ENCODE peak calls at places on chromosome 9, in ten cellular contexts. Y is cardiac fibroblast; R is sigmoid colon; I is GM12865; J is AG10803; G is astrocyte of the spinal cord; W is naive thymus-derived CD4-positive, alpha-beta T cell; B is body of pancreas; O is HCT116; Z is effector memory CD4-positive, alpha-beta T cell. F is an unnamed sample.

GRCh38 chr9:77128125-77128789 is 49.1 kb upstream of the VPS13A start:
- DNase-seq in R (no peak), Z (no peak), G (no peak), O (no peak), W (no peak), B (no peak), I (no peak), Y (no peak), J (no peak), F (no peak)

GRCh38 chr9:89839952-89840351 is 235.1 kb downstream of the GADD45G start:
- DNase-seq in W (no peak), Z (no peak), B (no peak), J (no peak), O (no peak), R (no peak), I (no peak), Y (no peak), G (no peak), F (no peak)

GRCh38 chr9:33106372-33106771 is 29.9 kb upstream of the SMU1 start:
- DNase-seq in Z (no peak), W (no peak), R (no peak), I (no peak), G (no peak), B (no peak), Y (no peak), J (no peak), O (no peak), F (no peak)

GRCh38 chr9:123710299-123710698 is 219.6 kb downstream of the DENND1A start:
- DNase-seq in B (no peak), Z (no peak), J (peak), O (no peak), G (peak), Y (peak), R (no peak), W (no peak), I (peak), F (peak)

GRCh38 chr9:101128623-101129022 is 100.1 kb downstream of the PLPPR1 start:
- DNase-seq in Y (no peak), W (no peak), B (no peak), R (no peak), G (no peak), O (no peak), J (no peak), Z (no peak), I (no peak), F (no peak)

GRCh38 chr9:93678199-93679019 is 102.0 kb downstream of the PHF2 start:
- DNase-seq in G (no peak), R (peak), Y (no peak), J (no peak), B (no peak), W (no peak), O (no peak), Z (no peak), I (no peak), F (no peak)

GRCh38 chr9:78472111-78472510 is 175.2 kb downstream of the PSAT1 start:
- DNase-seq in R (no peak), B (no peak), I (no peak), Y (no peak), G (no peak), Z (no peak), O (no peak), J (no peak), W (no peak), F (no peak)

GRCh38 chr9:15374310-15374709 is 48.4 kb upstream of the SNAPC3 start:
- DNase-seq in Z (no peak), G (no peak), Y (no peak), O (no peak), B (no peak), W (no peak), R (no peak), I (no peak), J (no peak), F (no peak)

GRCh38 chr9:127905788-127906191 is 6.4 kb upstream of the ST6GALNAC6 start:
- DNase-seq in I (peak), B (no peak), G (no peak), R (no peak), W (no peak), J (no peak), O (no peak), Z (peak), Y (no peak), F (no peak)

GRCh38 chr9:111945216-111945615 is 48.6 kb downstream of the UGCG start:
- DNase-seq in W (no peak), J (peak), R (no peak), Z (no peak), B (no peak), O (no peak), G (peak), I (peak), Y (peak), F (no peak)

GRCh38 chr9:103277240-103277639 is 282.1 kb downstream of the CYLC2 start:
- DNase-seq in W (no peak), B (no peak), G (no peak), O (no peak), Y (no peak), J (no peak), R (no peak), Z (no peak), I (no peak), F (no peak)

GRCh38 chr9:120757268-120757900 is 35.8 kb downstream of the FBXW2 start:
- DNase-seq in O (no peak), B (no peak), R (no peak), Z (no peak), Y (no peak), G (no peak), J (no peak), I (no peak), W (no peak), F (no peak)

GRCh38 chr9:99071313-99072039 is 33.4 kb upstream of the TGFBR1 start:
- DNase-seq in J (no peak), Y (no peak), B (no peak), W (no peak), O (no peak), G (peak), Z (no peak), R (no peak), I (no peak), F (no peak)

GRCh38 chr9:11742471-11742870 is 950.7 kb upstream of the TYRP1 start:
- DNase-seq in Z (no peak), O (no peak), I (no peak), Y (no peak), B (no peak), W (no peak), G (no peak), J (no peak), R (no peak), F (no peak)

GRCh38 chr9:78559449-78559885 is 262.5 kb downstream of the PSAT1 start:
- DNase-seq in R (no peak), G (peak), Z (no peak), J (no peak), B (no peak), I (no peak), W (no peak), O (no peak), Y (peak), F (peak)

GRCh38 chr9:92094655-92095054 is 20.6 kb downstream of the SPTLC1 start:
- DNase-seq in Y (no peak), J (no peak), R (no peak), Z (no peak), B (no peak), O (peak), W (no peak), I (no peak), G (peak), F (no peak)

GRCh38 chr9:126637002-126637849 is 23.5 kb downstream of the LMX1B start:
- DNase-seq in R (no peak), Z (no peak), J (no peak), B (no peak), W (no peak), I (no peak), G (no peak), Y (no peak), O (no peak), F (no peak)

GRCh38 chr9:94908583-94909249 is 182.2 kb downstream of the AOPEP start:
- DNase-seq in I (no peak), R (no peak), O (no peak), Y (no peak), G (no peak), B (no peak), J (no peak), W (no peak), Z (no peak), F (no peak)

GRCh38 chr9:94906713-94907112 is 180.2 kb downstream of the AOPEP start:
- DNase-seq in R (no peak), W (no peak), I (no peak), B (no peak), O (no peak), Z (no peak), J (no peak), G (no peak), Y (no peak), F (no peak)

GRCh38 chr9:94909250-94909894 is 182.9 kb downstream of the AOPEP start:
- DNase-seq in Z (no peak), B (no peak), G (no peak), R (no peak), W (no peak), J (no peak), I (no peak), Y (no peak), O (no peak), F (no peak)

GRCh38 chr9:94907246-94907936 is 180.9 kb downstream of the AOPEP start:
- DNase-seq in I (no peak), J (no peak), B (no peak), G (no peak), W (no peak), Z (no peak), R (no peak), Y (no peak), O (no peak), F (no peak)

DNA sequence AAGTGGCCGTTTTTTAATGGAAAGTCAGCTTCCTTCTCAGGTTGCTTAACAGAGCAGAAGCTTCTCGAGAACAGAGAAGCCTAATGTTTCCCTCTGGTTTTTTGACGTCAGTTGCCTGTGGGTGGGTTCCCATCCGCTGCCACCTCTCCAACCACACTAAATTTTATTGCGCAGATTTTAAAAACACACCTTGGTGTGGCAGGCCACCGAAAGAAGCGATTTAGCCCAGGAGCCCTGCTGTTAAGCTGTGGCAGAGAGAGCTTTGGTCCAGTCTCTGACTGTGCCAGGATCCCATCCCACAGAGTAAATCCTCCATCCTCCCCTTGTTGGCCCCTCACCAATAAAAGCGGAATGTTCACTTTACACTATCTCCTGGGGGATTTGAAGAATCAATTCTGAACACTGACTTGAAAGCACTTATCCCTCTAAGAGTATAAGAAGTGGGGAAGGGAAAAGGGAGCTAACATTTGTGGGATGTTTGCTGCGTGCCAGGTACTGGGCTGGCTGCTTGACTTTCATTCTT is 181.6 kb downstream of the AOPEP start:
- DNase-seq in J (no peak), Z (no peak), G (peak), R (no peak), I (no peak), B (no peak), Y (peak), O (no peak), W (no peak), F (no peak)
- H3K4me3 ChIP-seq in J (no peak), Z (no peak), G (no peak), R (no peak), I (no peak), B (no peak), Y (no peak), O (no peak), W (no peak), F (no peak)

DNA sequence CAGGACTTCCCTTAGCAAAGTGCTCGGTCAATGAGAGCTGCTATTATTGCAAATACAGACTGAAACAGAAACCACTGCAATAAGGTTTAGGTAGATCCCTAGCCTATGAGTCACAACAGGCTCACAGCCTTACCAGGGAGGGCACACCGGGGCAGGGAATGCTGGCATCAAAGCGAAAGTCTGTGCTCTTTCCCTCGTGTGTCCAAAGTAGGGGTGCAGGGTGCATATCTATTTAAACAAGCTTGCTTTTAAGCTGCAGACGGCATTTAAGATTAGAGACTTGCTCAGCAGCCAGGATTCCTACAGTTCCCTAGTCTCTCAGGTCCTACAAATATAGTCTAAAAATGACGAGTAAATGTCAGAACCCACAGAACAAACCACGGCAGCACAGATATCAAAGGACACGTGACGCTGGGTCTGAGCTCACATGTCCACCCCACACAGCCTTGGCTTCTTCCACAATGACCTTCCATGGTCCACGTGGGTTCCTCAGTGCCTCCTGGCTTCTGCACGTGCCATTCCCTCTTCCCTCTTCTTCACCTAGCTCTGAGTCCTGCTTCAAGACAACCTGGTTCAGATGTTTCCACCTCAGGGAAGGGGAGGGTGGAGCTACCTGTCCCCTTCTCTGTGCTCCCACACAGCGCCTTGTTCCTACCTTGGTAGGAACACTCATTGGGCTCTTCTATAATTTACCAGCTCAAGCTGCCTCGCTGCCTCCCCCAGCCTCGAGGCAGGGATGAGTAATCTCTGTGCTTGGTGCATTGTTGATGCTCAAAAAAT is 193.2 kb downstream of the MAPKAP1 start:
- DNase-seq in W (no peak), Z (no peak), G (peak), B (peak), Y (peak), R (no peak), I (peak), J (peak), O (no peak), F (peak)
- H3K4me3 ChIP-seq in W (no peak), Z (no peak), G (peak), B (no peak), Y (peak), R (no peak), I (peak), J (no peak), O (peak), F (peak)

GRCh38 chr9:81664638-81665513 is 24.5 kb downstream of the TLE1 start:
- DNase-seq in R (no peak), Y (no peak), O (no peak), I (peak), Z (no peak), B (no peak), G (no peak), W (no peak), J (no peak), F (no peak)
- H3K4me3 ChIP-seq in R (no peak), Y (no peak), O (no peak), I (no peak), Z (no peak), B (no peak), G (no peak), W (no peak), J (no peak), F (no peak)

GRCh38 chr9:129628709-129629108 is 2.7 kb downstream of the NTMT1 start:
- DNase-seq in Y (no peak), O (no peak), R (no peak), B (no peak), I (no peak), Z (no peak), J (no peak), W (no peak), G (no peak), F (no peak)
- H3K4me3 ChIP-seq in Y (no peak), O (no peak), R (no peak), B (no peak), I (no peak), Z (no peak), J (peak), W (no peak), G (no peak), F (no peak)

GRCh38 chr9:105118646-105119045 is 125.8 kb upstream of the SLC44A1 start:
- DNase-seq in R (no peak), I (no peak), W (no peak), B (no peak), O (no peak), Y (no peak), G (no peak), J (no peak), Z (no peak), F (no peak)
- H3K4me3 ChIP-seq in R (no peak), I (no peak), W (no peak), B (no peak), O (no peak), Y (no peak), G (no peak), J (no peak), Z (no peak), F (no peak)

DNA sequence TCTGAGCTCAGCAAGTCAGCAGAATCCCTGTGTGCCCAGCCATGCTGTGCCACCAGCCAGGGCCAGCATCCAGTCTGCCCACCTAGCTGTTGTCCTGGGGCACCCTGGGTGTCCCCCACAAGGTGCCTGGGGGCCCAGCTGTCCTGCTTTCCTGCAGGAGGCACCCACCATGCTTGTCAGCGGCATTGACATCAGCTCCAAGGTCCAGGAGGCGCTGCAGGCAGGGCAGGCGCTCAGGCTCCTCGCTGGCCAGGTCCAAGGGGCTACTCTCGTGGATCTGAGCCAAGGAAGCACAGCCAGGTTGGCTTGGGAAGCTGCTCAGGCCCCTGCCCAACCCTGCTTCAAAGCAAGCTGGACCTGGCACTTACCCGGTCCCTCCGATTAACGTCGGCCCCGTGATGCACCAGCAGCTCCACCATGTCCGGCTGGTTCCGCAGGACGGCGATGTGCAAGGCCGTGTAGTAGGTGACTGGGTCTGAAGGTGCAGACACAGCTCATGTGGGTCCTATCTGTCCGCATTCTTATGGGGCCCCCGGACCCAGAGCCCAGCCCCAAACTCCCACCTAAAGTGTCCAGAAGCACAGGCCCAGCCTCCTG is 2.8 kb downstream of the ASB6 start:
- DNase-seq in W (no peak), Z (no peak), B (no peak), J (no peak), I (no peak), O (no peak), R (no peak), G (no peak), Y (no peak), F (no peak)
- H3K4me3 ChIP-seq in W (no peak), Z (no peak), B (no peak), J (no peak), I (no peak), O (no peak), R (no peak), G (no peak), Y (no peak), F (no peak)